ENCODE peak calls at places on chromosome 20, in five cellular contexts. K, H, C, O and V are unnamed samples.

GRCh38 chr20:1185781-1186334 is 1.1 kb upstream of the TMEM74B start:
- DNase-seq in H (peak), C (peak), K (peak), O (peak), V (peak)

GRCh38 chr20:20664795-20665194 is 47.6 kb downstream of the RALGAPA2 start:
- DNase-seq in K (peak), H (peak), O (no peak), C (peak), V (no peak)

GRCh38 chr20:49356676-49357075 is 78.8 kb upstream of the ZNFX1 start:
- DNase-seq in O (no peak), C (no peak), K (no peak), H (no peak), V (no peak)

GRCh38 chr20:34536798-34537394 is 20.7 kb downstream of the DYNLRB1 start:
- DNase-seq in O (peak), K (peak), C (peak), H (peak), V (peak)

GRCh38 chr20:8616792-8617191 is 452.1 kb upstream of the PLCB4 start:
- DNase-seq in O (no peak), C (no peak), K (no peak), H (peak), V (no peak)

GRCh38 chr20:63120286-63121090 is 95.4 kb downstream of the YTHDF1 start:
- DNase-seq in H (no peak), C (no peak), O (peak), K (no peak), V (peak)

GRCh38 chr20:63082939-63083735 is 76.4 kb upstream of the BHLHE23 start:
- DNase-seq in K (no peak), O (peak), H (no peak), C (no peak), V (peak)

GRCh38 chr20:24802286-24802820 is 146.7 kb upstream of the CST7 start:
- DNase-seq in H (no peak), O (no peak), K (no peak), C (no peak), V (no peak)

GRCh38 chr20:43584448-43585138 is 6.1 kb upstream of the IFT52 start:
- DNase-seq in K (no peak), C (no peak), H (peak), O (no peak), V (peak)

GRCh38 chr20:8187740-8188139 is 55.7 kb downstream of the PLCB1 start:
- DNase-seq in C (no peak), O (no peak), H (peak), K (no peak), V (no peak)

GRCh38 chr20:14716251-14716650 is 378.8 kb upstream of the FLRT3 start:
- DNase-seq in O (no peak), H (no peak), C (no peak), K (no peak), V (no peak)

GRCh38 chr20:23037017-23037481 is 1.9 kb downstream of the SSTR4 start:
- DNase-seq in O (no peak), K (no peak), H (no peak), C (no peak), V (no peak)